ENCODE peak calls at places on chromosome 21, in five cellular contexts. N is iris pigment epithelial cell, Y is SHP77, P is NCI-H2171 treated with DMSO at 0.1 percent for 48 hours, E is smooth muscle cell of the brain vasculature. B is an unnamed sample.

GRCh38 chr21:22871692-22872091 is 1873.5 kb downstream of the NCAM2 start:
- DNase-seq in N (no peak), P (no peak), Y (no peak), E (no peak), B (no peak)

GRCh38 chr21:36551731-36552457 is 72.0 kb upstream of the CLDN14 start:
- DNase-seq in P (no peak), E (no peak), N (peak; percentile 64), Y (no peak), B (no peak)

GRCh38 chr21:45828580-45829565 is 152.7 kb upstream of the COL6A1 start:
- DNase-seq in N (no peak), P (no peak), Y (no peak), E (no peak), B (no peak)

GRCh38 chr21:25639922-25640670 is 1.0 kb downstream of the JAM2 start:
- DNase-seq in E (no peak), Y (no peak), N (no peak), P (peak; percentile 28), B (no peak)

GRCh38 chr21:38056481-38056880 is 140.2 kb upstream of the KCNJ6 start:
- DNase-seq in E (no peak), N (no peak), Y (no peak), P (no peak), B (no peak)

GRCh38 chr21:41659791-41660560 is 106.9 kb downstream of the RIPK4 start:
- DNase-seq in E (no peak), N (peak; percentile 20), Y (no peak), P (no peak), B (no peak)

GRCh38 chr21:45507888-45508508 is 34.2 kb downstream of the SLC19A1 start:
- DNase-seq in Y (no peak), N (no peak), E (no peak), P (no peak), B (no peak)

GRCh38 chr21:34790834-34791233 is 122.0 kb downstream of the CLIC6 start:
- DNase-seq in N (no peak), P (peak; percentile 6), E (no peak), Y (no peak), B (no peak)

GRCh38 chr21:45384656-45385548 is 20.1 kb upstream of the COL18A1 start:
- DNase-seq in P (no peak), Y (no peak), E (no peak), N (no peak), B (no peak)

GRCh38 chr21:41766883-41767605 is at the start of gene RIPK4:
- DNase-seq in Y (peak; percentile 73), N (no peak), P (peak; percentile 83), E (no peak), B (no peak)

GRCh38 chr21:15894596-15894995 is 164.8 kb downstream of the USP25 start:
- DNase-seq in E (no peak), N (peak; percentile 28), Y (no peak), P (peak; percentile 24), B (no peak)